ENCODE peak calls at places on chromosomes 12 and 14, in six cellular contexts. One of them, this sample, is unnamed.

GRCh38 chr12:2893007-2893406 is 2.3 kb downstream of the TULP3 start:
- DNase-seq in retina: no peak
- DNase-seq in HepG2: peak; percentile 46
- DNase-seq in left cardiac atrium: no peak
- DNase-seq in Daoy: peak; percentile 70
- DNase-seq in GM13977: no peak
- DNase-seq in this sample: no peak

GRCh38 chr14:94770251-94770749 is 387 bp upstream of the GSC start:
- DNase-seq in left cardiac atrium: no peak
- DNase-seq in GM13977: no peak
- DNase-seq in retina: peak; percentile 61
- DNase-seq in Daoy: no peak
- DNase-seq in HepG2: no peak
- DNase-seq in this sample: peak; percentile 78

GRCh38 chr12:130192667-130193345 is 30.5 kb downstream of the FZD10 start:
- DNase-seq in retina: no peak
- DNase-seq in left cardiac atrium: no peak
- DNase-seq in Daoy: peak; percentile 75
- DNase-seq in HepG2: peak; percentile 3
- DNase-seq in GM13977: no peak
- DNase-seq in this sample: peak; percentile 52

GRCh38 chr14:88518592-88519512 is 36.0 kb downstream of the PTPN21 start:
- DNase-seq in retina: no peak
- DNase-seq in Daoy: peak; percentile 25
- DNase-seq in GM13977: no peak
- DNase-seq in left cardiac atrium: no peak
- DNase-seq in HepG2: no peak
- DNase-seq in this sample: no peak

GRCh38 chr14:92528486-92529100 is 15.0 kb downstream of the RIN3 start:
- DNase-seq in GM13977: no peak
- DNase-seq in HepG2: no peak
- DNase-seq in retina: no peak
- DNase-seq in Daoy: no peak
- DNase-seq in left cardiac atrium: no peak
- DNase-seq in this sample: no peak

GRCh38 chr14:100031506-100032281 is 33.5 kb upstream of the EVL start:
- DNase-seq in HepG2: no peak
- DNase-seq in retina: no peak
- DNase-seq in left cardiac atrium: peak; percentile 40
- DNase-seq in GM13977: no peak
- DNase-seq in Daoy: peak; percentile 97
- DNase-seq in this sample: no peak

GRCh38 chr14:54577494-54577893 is 10.6 kb downstream of the SAMD4A start:
- DNase-seq in HepG2: no peak
- DNase-seq in GM13977: no peak
- DNase-seq in left cardiac atrium: no peak
- DNase-seq in Daoy: no peak
- DNase-seq in retina: no peak
- DNase-seq in this sample: no peak

GRCh38 chr14:96271421-96271762 is 15.4 kb downstream of the BDKRB1 start:
- DNase-seq in left cardiac atrium: no peak
- DNase-seq in Daoy: no peak
- DNase-seq in HepG2: no peak
- DNase-seq in GM13977: no peak
- DNase-seq in retina: no peak
- DNase-seq in this sample: no peak

GRCh38 chr14:68363841-68364711 is 428.8 kb downstream of the ZFP36L1 start:
- DNase-seq in HepG2: peak; percentile 44
- DNase-seq in left cardiac atrium: peak; percentile 42
- DNase-seq in retina: peak; percentile 94
- DNase-seq in GM13977: no peak
- DNase-seq in Daoy: peak; percentile 77
- DNase-seq in this sample: peak; percentile 95

GRCh38 chr14:89184952-89185351 is 232.1 kb downstream of the FOXN3 start:
- DNase-seq in retina: no peak
- DNase-seq in left cardiac atrium: no peak
- DNase-seq in Daoy: no peak
- DNase-seq in HepG2: no peak
- DNase-seq in GM13977: no peak
- DNase-seq in this sample: no peak

GRCh38 chr14:32457213-32457920 is 128.3 kb downstream of the AKAP6 start:
- DNase-seq in left cardiac atrium: peak; percentile 63
- DNase-seq in retina: no peak
- DNase-seq in GM13977: no peak
- DNase-seq in Daoy: no peak
- DNase-seq in HepG2: no peak
- DNase-seq in this sample: no peak

GRCh38 chr14:104442107-104442551 is 137.4 kb upstream of the C14orf180 start:
- DNase-seq in left cardiac atrium: no peak
- DNase-seq in Daoy: no peak
- DNase-seq in retina: no peak
- DNase-seq in GM13977: no peak
- DNase-seq in HepG2: no peak
- DNase-seq in this sample: peak; percentile 51

GRCh38 chr12:11500222-11500860 is 105.0 kb upstream of the PRB2 start:
- DNase-seq in retina: peak; percentile 95
- DNase-seq in GM13977: peak; percentile 51
- DNase-seq in HepG2: peak; percentile 19
- DNase-seq in Daoy: peak; percentile 72
- DNase-seq in left cardiac atrium: peak; percentile 86
- DNase-seq in this sample: peak; percentile 99

GRCh38 chr12:61254225-61254624 is 1006.0 kb upstream of the USP15 start:
- DNase-seq in left cardiac atrium: no peak
- DNase-seq in HepG2: no peak
- DNase-seq in retina: no peak
- DNase-seq in GM13977: no peak
- DNase-seq in Daoy: no peak
- DNase-seq in this sample: no peak

GRCh38 chr14:68709007-68709406 is 83.9 kb downstream of the ZFP36L1 start:
- DNase-seq in left cardiac atrium: no peak
- DNase-seq in retina: no peak
- DNase-seq in HepG2: no peak
- DNase-seq in GM13977: no peak
- DNase-seq in Daoy: no peak
- DNase-seq in this sample: no peak

GRCh38 chr12:546920-547845 is 87.4 kb downstream of the B4GALNT3 start:
- DNase-seq in retina: peak; percentile 86
- DNase-seq in Daoy: peak; percentile 79
- DNase-seq in HepG2: peak; percentile 33
- DNase-seq in left cardiac atrium: peak; percentile 72
- DNase-seq in GM13977: peak; percentile 93
- DNase-seq in this sample: peak; percentile 90

GRCh38 chr12:116241157-116241772 is 36.2 kb downstream of the MED13L start:
- DNase-seq in HepG2: no peak
- DNase-seq in GM13977: no peak
- DNase-seq in left cardiac atrium: no peak
- DNase-seq in Daoy: no peak
- DNase-seq in retina: no peak
- DNase-seq in this sample: no peak

GRCh38 chr12:89259831-89260230 is 92.5 kb downstream of the DUSP6 start:
- DNase-seq in Daoy: peak; percentile 17
- DNase-seq in HepG2: no peak
- DNase-seq in GM13977: no peak
- DNase-seq in left cardiac atrium: no peak
- DNase-seq in retina: no peak
- DNase-seq in this sample: no peak

GRCh38 chr12:50934981-50935807 is 17.1 kb upstream of the HIGD1C start:
- DNase-seq in left cardiac atrium: no peak
- DNase-seq in Daoy: no peak
- DNase-seq in GM13977: no peak
- DNase-seq in HepG2: peak; percentile 57
- DNase-seq in retina: no peak
- DNase-seq in this sample: no peak

GRCh38 chr14:68666206-68666730 is 126.6 kb downstream of the ZFP36L1 start:
- DNase-seq in GM13977: no peak
- DNase-seq in Daoy: no peak
- DNase-seq in HepG2: no peak
- DNase-seq in retina: no peak
- DNase-seq in left cardiac atrium: no peak
- DNase-seq in this sample: peak; percentile 14

GRCh38 chr14:36976571-36977023 is 195.8 kb downstream of the SLC25A21 start:
- DNase-seq in GM13977: no peak
- DNase-seq in left cardiac atrium: no peak
- DNase-seq in retina: no peak
- DNase-seq in Daoy: peak; percentile 75
- DNase-seq in HepG2: peak; percentile 45
- DNase-seq in this sample: no peak

GRCh38 chr14:100045687-100046344 is 19.4 kb upstream of the EVL start:
- DNase-seq in left cardiac atrium: no peak
- DNase-seq in HepG2: no peak
- DNase-seq in GM13977: no peak
- DNase-seq in Daoy: no peak
- DNase-seq in retina: peak; percentile 90
- DNase-seq in this sample: no peak

GRCh38 chr12:114767906-114768697 is 84.1 kb upstream of the TBX3 start:
- DNase-seq in left cardiac atrium: no peak
- DNase-seq in GM13977: no peak
- DNase-seq in Daoy: no peak
- DNase-seq in retina: no peak
- DNase-seq in HepG2: peak; percentile 53
- DNase-seq in this sample: peak; percentile 56

GRCh38 chr12:6927999-6928702 is 392 bp downstream of the ATN1 start:
- DNase-seq in retina: no peak
- DNase-seq in GM13977: peak; percentile 77
- DNase-seq in left cardiac atrium: peak; percentile 40
- DNase-seq in Daoy: no peak
- DNase-seq in HepG2: no peak
- DNase-seq in this sample: peak; percentile 67

This sample was measured in ecto neural progenitor cell.